ENCODE peak calls at places on chromosomes 5 and 9, in eight cellular contexts. One of them, this sample, is unnamed.

GRCh38 chr5:149674686-149675085 is 55.4 kb upstream of the PPARGC1B start:
- DNase-seq in lung: no peak
- DNase-seq in HL-60: no peak
- DNase-seq in cardiac fibroblast: no peak
- DNase-seq in tibial artery: no peak
- DNase-seq in H1: no peak
- DNase-seq in CD8-positive, alpha-beta T cell: no peak
- DNase-seq in choroid plexus epithelial cell: no peak
- DNase-seq in this sample: no peak

GRCh38 chr5:135242021-135242480 is 157.0 kb downstream of the MACROH2A1 start:
- DNase-seq in lung: peak
- DNase-seq in HL-60: no peak
- DNase-seq in cardiac fibroblast: peak
- DNase-seq in tibial artery: no peak
- DNase-seq in H1: no peak
- DNase-seq in CD8-positive, alpha-beta T cell: no peak
- DNase-seq in choroid plexus epithelial cell: no peak
- DNase-seq in this sample: no peak

GRCh38 chr9:35690447-35691324 is 961 bp upstream of the TPM2 start:
- DNase-seq in lung: peak
- DNase-seq in HL-60: peak
- DNase-seq in cardiac fibroblast: peak
- DNase-seq in tibial artery: peak
- DNase-seq in H1: no peak
- DNase-seq in CD8-positive, alpha-beta T cell: peak
- DNase-seq in choroid plexus epithelial cell: peak
- DNase-seq in this sample: no peak

GRCh38 chr5:65535529-65535987 is 27.4 kb downstream of the CENPK start:
- DNase-seq in lung: no peak
- DNase-seq in HL-60: no peak
- DNase-seq in cardiac fibroblast: no peak
- DNase-seq in tibial artery: no peak
- DNase-seq in H1: no peak
- DNase-seq in CD8-positive, alpha-beta T cell: no peak
- DNase-seq in choroid plexus epithelial cell: peak
- DNase-seq in this sample: no peak

GRCh38 chr9:121963542-121963995 is 129.5 kb downstream of the TTLL11 start:
- DNase-seq in lung: no peak
- DNase-seq in HL-60: no peak
- DNase-seq in cardiac fibroblast: peak
- DNase-seq in tibial artery: no peak
- DNase-seq in H1: no peak
- DNase-seq in CD8-positive, alpha-beta T cell: no peak
- DNase-seq in choroid plexus epithelial cell: peak
- DNase-seq in this sample: no peak

GRCh38 chr5:66828551-66829421 is 232.6 kb downstream of the MAST4 start:
- DNase-seq in lung: peak
- DNase-seq in HL-60: no peak
- DNase-seq in cardiac fibroblast: peak
- DNase-seq in tibial artery: peak
- DNase-seq in H1: no peak
- DNase-seq in CD8-positive, alpha-beta T cell: peak
- DNase-seq in choroid plexus epithelial cell: peak
- DNase-seq in this sample: no peak

GRCh38 chr5:91366571-91366970 is 16.5 kb downstream of the ARRDC3 start:
- DNase-seq in lung: no peak
- DNase-seq in HL-60: no peak
- DNase-seq in cardiac fibroblast: no peak
- DNase-seq in tibial artery: no peak
- DNase-seq in H1: no peak
- DNase-seq in CD8-positive, alpha-beta T cell: no peak
- DNase-seq in choroid plexus epithelial cell: peak
- DNase-seq in this sample: no peak

GRCh38 chr9:114811969-114812636 is 6.3 kb upstream of the TNFSF15 start:
- DNase-seq in lung: no peak
- DNase-seq in HL-60: no peak
- DNase-seq in cardiac fibroblast: no peak
- DNase-seq in tibial artery: no peak
- DNase-seq in H1: no peak
- DNase-seq in CD8-positive, alpha-beta T cell: no peak
- DNase-seq in choroid plexus epithelial cell: no peak
- DNase-seq in this sample: no peak

GRCh38 chr5:60148356-60148755 is 254.8 kb upstream of the PDE4D start:
- DNase-seq in lung: no peak
- DNase-seq in HL-60: no peak
- DNase-seq in cardiac fibroblast: peak
- DNase-seq in tibial artery: no peak
- DNase-seq in H1: no peak
- DNase-seq in CD8-positive, alpha-beta T cell: no peak
- DNase-seq in choroid plexus epithelial cell: peak
- DNase-seq in this sample: no peak

GRCh38 chr5:158725223-158725825 is 374.4 kb downstream of the EBF1 start:
- DNase-seq in lung: no peak
- DNase-seq in HL-60: no peak
- DNase-seq in cardiac fibroblast: no peak
- DNase-seq in tibial artery: no peak
- DNase-seq in H1: no peak
- DNase-seq in CD8-positive, alpha-beta T cell: no peak
- DNase-seq in choroid plexus epithelial cell: peak
- DNase-seq in this sample: no peak

GRCh38 chr5:118726891-118727290 is 261.5 kb downstream of the DTWD2 start:
- DNase-seq in lung: no peak
- DNase-seq in HL-60: no peak
- DNase-seq in cardiac fibroblast: no peak
- DNase-seq in tibial artery: no peak
- DNase-seq in H1: no peak
- DNase-seq in CD8-positive, alpha-beta T cell: no peak
- DNase-seq in choroid plexus epithelial cell: no peak
- DNase-seq in this sample: no peak

GRCh38 chr5:88094403-88094802 is 174.2 kb downstream of the TMEM161B start:
- DNase-seq in lung: no peak
- DNase-seq in HL-60: no peak
- DNase-seq in cardiac fibroblast: no peak
- DNase-seq in tibial artery: no peak
- DNase-seq in H1: no peak
- DNase-seq in CD8-positive, alpha-beta T cell: no peak
- DNase-seq in choroid plexus epithelial cell: no peak
- DNase-seq in this sample: no peak

GRCh38 chr9:124894741-124895170 is 32.8 kb downstream of the ARPC5L start:
- DNase-seq in lung: no peak
- DNase-seq in HL-60: no peak
- DNase-seq in cardiac fibroblast: peak
- DNase-seq in tibial artery: no peak
- DNase-seq in H1: no peak
- DNase-seq in CD8-positive, alpha-beta T cell: peak
- DNase-seq in choroid plexus epithelial cell: peak
- DNase-seq in this sample: no peak

GRCh38 chr5:42993516-42994284 is 46.4 kb downstream of the ANXA2R start:
- DNase-seq in lung: no peak
- DNase-seq in HL-60: peak
- DNase-seq in cardiac fibroblast: peak
- DNase-seq in tibial artery: peak
- DNase-seq in H1: no peak
- DNase-seq in CD8-positive, alpha-beta T cell: peak
- DNase-seq in choroid plexus epithelial cell: peak
- DNase-seq in this sample: peak

GRCh38 chr9:90964101-90965020 is 162.7 kb downstream of the SYK start:
- DNase-seq in lung: peak
- DNase-seq in HL-60: no peak
- DNase-seq in cardiac fibroblast: peak
- DNase-seq in tibial artery: no peak
- DNase-seq in H1: no peak
- DNase-seq in CD8-positive, alpha-beta T cell: no peak
- DNase-seq in choroid plexus epithelial cell: peak
- DNase-seq in this sample: no peak

GRCh38 chr5:123487298-123487697 is 24.7 kb upstream of the CSNK1G3 start:
- DNase-seq in lung: no peak
- DNase-seq in HL-60: no peak
- DNase-seq in cardiac fibroblast: peak
- DNase-seq in tibial artery: no peak
- DNase-seq in H1: no peak
- DNase-seq in CD8-positive, alpha-beta T cell: no peak
- DNase-seq in choroid plexus epithelial cell: peak
- DNase-seq in this sample: no peak

GRCh38 chr9:119224431-119224830 is 144.8 kb downstream of the BRINP1 start:
- DNase-seq in lung: no peak
- DNase-seq in HL-60: no peak
- DNase-seq in cardiac fibroblast: no peak
- DNase-seq in tibial artery: no peak
- DNase-seq in H1: no peak
- DNase-seq in CD8-positive, alpha-beta T cell: no peak
- DNase-seq in choroid plexus epithelial cell: no peak
- DNase-seq in this sample: no peak

GRCh38 chr5:142012186-142012785 is 541 bp downstream of the GNPDA1 start:
- DNase-seq in lung: peak
- DNase-seq in HL-60: no peak
- DNase-seq in cardiac fibroblast: peak
- DNase-seq in tibial artery: peak
- DNase-seq in H1: peak
- DNase-seq in CD8-positive, alpha-beta T cell: peak
- DNase-seq in choroid plexus epithelial cell: peak
- DNase-seq in this sample: no peak

GRCh38 chr5:171309526-171310333 is 682 bp downstream of the TLX3 start:
- DNase-seq in lung: no peak
- DNase-seq in HL-60: peak
- DNase-seq in cardiac fibroblast: no peak
- DNase-seq in tibial artery: no peak
- DNase-seq in H1: no peak
- DNase-seq in CD8-positive, alpha-beta T cell: no peak
- DNase-seq in choroid plexus epithelial cell: no peak
- DNase-seq in this sample: no peak
- TF ChIP-seq CTCF in lung: no peak
- TF ChIP-seq CTCF in HL-60: peak
- TF ChIP-seq CTCF in cardiac fibroblast: peak
- TF ChIP-seq CTCF in tibial artery: no peak
- TF ChIP-seq CTCF in H1: peak
- TF ChIP-seq CTCF in CD8-positive, alpha-beta T cell: no peak
- TF ChIP-seq CTCF in choroid plexus epithelial cell: peak
- TF ChIP-seq CTCF in this sample: peak

DNA sequence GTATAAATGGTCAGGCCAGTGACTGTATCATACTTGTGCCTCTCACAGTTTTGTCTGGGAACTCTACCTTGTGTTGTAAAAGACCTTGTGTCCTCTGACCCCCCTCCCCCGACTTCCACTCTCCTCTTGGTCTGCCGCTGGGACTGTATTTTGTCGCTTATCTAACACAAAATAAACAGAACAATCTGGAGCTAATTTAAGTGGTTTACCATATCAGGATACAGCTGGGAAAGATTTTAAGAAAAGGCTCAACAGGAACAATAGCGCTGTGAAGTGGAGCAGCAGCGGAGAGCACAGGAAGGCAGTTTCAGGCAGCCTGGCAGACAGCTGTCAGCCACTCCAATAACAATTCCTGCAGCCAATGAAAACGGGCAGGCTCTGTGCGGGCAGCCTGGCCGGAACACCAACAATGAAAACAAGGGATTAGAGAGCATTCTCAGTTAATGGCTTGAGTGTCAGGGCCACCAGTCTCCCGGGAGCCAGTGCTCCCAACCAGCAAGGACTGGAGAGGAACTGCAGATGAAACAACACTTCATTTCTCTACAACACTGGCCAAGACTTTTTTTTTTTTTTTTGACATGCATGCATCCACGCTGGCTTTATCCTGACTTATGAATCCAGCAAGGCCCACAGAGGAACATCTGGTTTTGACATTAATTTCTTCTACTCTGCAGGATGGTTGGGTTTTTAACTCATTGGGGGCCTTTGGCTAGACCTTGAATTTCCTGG is 76.8 kb downstream of the ARSB start:
- DNase-seq in lung: no peak
- DNase-seq in HL-60: no peak
- DNase-seq in cardiac fibroblast: peak
- DNase-seq in tibial artery: peak
- DNase-seq in H1: no peak
- DNase-seq in CD8-positive, alpha-beta T cell: no peak
- DNase-seq in choroid plexus epithelial cell: peak
- DNase-seq in this sample: no peak
- H3K4me3 ChIP-seq in lung: no peak
- H3K4me3 ChIP-seq in HL-60: no peak
- H3K4me3 ChIP-seq in cardiac fibroblast: peak
- H3K4me3 ChIP-seq in tibial artery: peak
- H3K4me3 ChIP-seq in H1: no peak
- H3K4me3 ChIP-seq in CD8-positive, alpha-beta T cell: no peak
- H3K4me3 ChIP-seq in choroid plexus epithelial cell: peak
- H3K4me3 ChIP-seq in this sample: no peak

GRCh38 chr5:137037848-137038247 is 461.3 kb downstream of the SPOCK1 start:
- DNase-seq in lung: no peak
- DNase-seq in HL-60: no peak
- DNase-seq in cardiac fibroblast: no peak
- DNase-seq in tibial artery: no peak
- DNase-seq in H1: no peak
- DNase-seq in CD8-positive, alpha-beta T cell: no peak
- DNase-seq in choroid plexus epithelial cell: no peak
- DNase-seq in this sample: no peak
- TF ChIP-seq CTCF in lung: no peak
- TF ChIP-seq CTCF in HL-60: no peak
- TF ChIP-seq CTCF in cardiac fibroblast: no peak
- TF ChIP-seq CTCF in tibial artery: no peak
- TF ChIP-seq CTCF in H1: peak
- TF ChIP-seq CTCF in CD8-positive, alpha-beta T cell: no peak
- TF ChIP-seq CTCF in choroid plexus epithelial cell: no peak
- TF ChIP-seq CTCF in this sample: no peak

GRCh38 chr5:126651013-126651577 is 50.3 kb downstream of the PHAX start:
- DNase-seq in lung: no peak
- DNase-seq in HL-60: no peak
- DNase-seq in cardiac fibroblast: no peak
- DNase-seq in tibial artery: no peak
- DNase-seq in H1: no peak
- DNase-seq in CD8-positive, alpha-beta T cell: no peak
- DNase-seq in choroid plexus epithelial cell: no peak
- DNase-seq in this sample: no peak

GRCh38 chr5:126659805-126660483 is 59.2 kb downstream of the PHAX start:
- DNase-seq in lung: no peak
- DNase-seq in HL-60: no peak
- DNase-seq in cardiac fibroblast: no peak
- DNase-seq in tibial artery: no peak
- DNase-seq in H1: no peak
- DNase-seq in CD8-positive, alpha-beta T cell: no peak
- DNase-seq in choroid plexus epithelial cell: no peak
- DNase-seq in this sample: no peak

GRCh38 chr5:126658526-126658925 is 57.8 kb downstream of the PHAX start:
- DNase-seq in lung: no peak
- DNase-seq in HL-60: no peak
- DNase-seq in cardiac fibroblast: no peak
- DNase-seq in tibial artery: no peak
- DNase-seq in H1: no peak
- DNase-seq in CD8-positive, alpha-beta T cell: no peak
- DNase-seq in choroid plexus epithelial cell: no peak
- DNase-seq in this sample: no peak

DNA sequence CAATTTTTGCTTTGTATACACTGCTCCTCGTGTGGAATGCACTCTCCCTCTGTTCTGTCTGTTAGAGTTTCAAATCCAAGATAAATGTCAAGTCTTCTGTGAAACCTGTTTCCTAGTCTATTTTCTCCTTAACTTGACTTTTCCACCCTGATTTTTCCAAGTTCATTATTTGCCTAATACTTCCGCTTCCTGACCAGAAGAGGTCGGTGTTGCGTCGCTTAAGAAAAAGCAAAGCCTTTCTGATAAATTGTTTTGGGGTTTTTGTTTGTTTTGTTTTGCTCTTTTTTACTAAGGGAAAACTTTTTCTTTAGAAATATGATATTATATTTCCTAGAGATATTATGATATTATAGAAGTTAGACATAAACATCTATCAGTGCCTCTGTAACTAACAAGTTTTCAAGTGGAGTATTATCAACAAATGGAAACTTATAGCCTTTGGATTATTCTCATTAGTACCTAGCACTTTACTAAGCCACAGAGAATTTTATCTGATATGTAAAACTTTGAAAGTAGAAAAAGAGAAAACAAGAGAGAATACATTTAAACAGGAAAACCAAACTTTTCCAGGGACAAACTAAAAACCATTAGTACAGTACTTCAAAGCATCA is 55.8 kb downstream of the PHAX start:
- DNase-seq in lung: no peak
- DNase-seq in HL-60: no peak
- DNase-seq in cardiac fibroblast: peak
- DNase-seq in tibial artery: no peak
- DNase-seq in H1: no peak
- DNase-seq in CD8-positive, alpha-beta T cell: no peak
- DNase-seq in choroid plexus epithelial cell: peak
- DNase-seq in this sample: no peak
- H3K4me3 ChIP-seq in lung: no peak
- H3K4me3 ChIP-seq in HL-60: no peak
- H3K4me3 ChIP-seq in cardiac fibroblast: no peak
- H3K4me3 ChIP-seq in tibial artery: no peak
- H3K4me3 ChIP-seq in H1: no peak
- H3K4me3 ChIP-seq in CD8-positive, alpha-beta T cell: no peak
- H3K4me3 ChIP-seq in choroid plexus epithelial cell: no peak
- H3K4me3 ChIP-seq in this sample: no peak